ENCODE peak calls at places on chromosomes 6 and 20, in six cellular contexts. R, Q, C, E, J and H are unnamed samples. For H3K4me1, the result is how much of the 10 kb centered on the place peaks cover.

GRCh38 chr20:50189681-50190250 is 864 bp upstream of the CEBPB start:
- DNase-seq in E (peak), R (peak), J (no peak), Q (no peak), C (peak), H (peak)

GRCh38 chr20:13443690-13444089 is 195.0 kb downstream of the TASP1 start:
- DNase-seq in R (no peak), J (no peak), C (no peak), Q (no peak), E (no peak), H (no peak)

GRCh38 chr20:14334306-14334930 is 3.0 kb downstream of the FLRT3 start:
- DNase-seq in C (no peak), R (peak), Q (no peak), E (peak), J (peak), H (no peak)

GRCh38 chr6:84764332-84765049 is at the start of gene TBX18:
- DNase-seq in J (no peak), C (peak), Q (peak), R (peak), E (peak), H (peak)

GRCh38 chr6:134295953-134296553 is 21.9 kb downstream of the SGK1 start:
- DNase-seq in E (peak), J (no peak), R (no peak), C (peak), Q (peak), H (no peak)

GRCh38 chr20:11332376-11332775 is 585.3 kb upstream of the BTBD3 start:
- DNase-seq in J (no peak), E (no peak), C (no peak), R (no peak), Q (no peak), H (no peak)

GRCh38 chr6:101730954-101731353 is 337.4 kb downstream of the GRIK2 start:
- DNase-seq in Q (no peak), C (no peak), J (no peak), R (no peak), E (no peak), H (no peak)

GRCh38 chr6:146912730-146913680 is 291.2 kb upstream of the STXBP5 start:
- DNase-seq in E (no peak), Q (no peak), J (no peak), R (no peak), C (no peak), H (no peak)

GRCh38 chr20:41009960-41010359 is 18.7 kb upstream of the TOP1 start:
- DNase-seq in C (no peak), E (no peak), J (no peak), Q (no peak), R (no peak), H (no peak)

DNA sequence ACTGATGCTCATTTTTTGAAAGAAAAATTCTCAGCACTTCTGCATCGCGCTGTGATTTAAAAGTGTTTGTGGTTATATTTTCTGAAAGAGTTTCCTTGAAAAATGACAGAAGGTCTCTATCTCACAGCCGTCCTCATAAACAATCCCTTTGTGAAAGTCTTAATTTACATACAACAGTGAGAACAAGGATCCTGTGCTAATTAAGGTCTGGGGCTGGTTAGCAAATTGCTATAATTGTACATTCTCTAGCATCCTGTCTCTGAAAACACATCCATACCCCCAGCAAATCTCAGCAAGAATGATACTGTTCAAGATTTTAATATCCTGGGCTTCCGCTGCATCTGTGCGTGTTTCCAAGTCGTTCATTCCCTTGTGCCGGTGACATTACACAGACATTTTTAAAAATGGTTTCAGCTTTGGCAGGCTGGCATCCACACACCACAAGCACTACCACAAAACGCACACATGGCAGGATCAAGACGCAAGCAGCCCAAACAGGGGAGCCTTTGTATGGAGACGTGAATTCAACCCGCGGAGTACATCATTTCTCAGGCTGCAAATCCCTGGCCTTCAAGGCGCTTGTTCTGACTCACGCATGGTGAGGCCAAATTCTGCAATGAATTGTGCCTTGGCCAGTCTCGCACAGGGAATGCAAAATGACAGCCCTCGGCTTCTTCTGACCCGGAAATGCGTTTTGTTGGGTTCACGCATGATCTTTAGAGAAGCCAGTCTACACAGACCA is 20.3 kb downstream of the ZMYND8 start:
- DNase-seq in J (no peak), Q (no peak), C (no peak), R (peak), E (peak), H (no peak)
- H3K4me1 ChIP-seq in J (under half), Q (half or more), C (half or more), R (under half), E (under half), H (half or more)

GRCh38 chr20:22763257-22763906 is 179.0 kb upstream of the FOXA2 start:
- DNase-seq in C (no peak), J (no peak), E (peak), R (peak), Q (peak), H (peak)

GRCh38 chr20:22757424-22758189 is 173.2 kb upstream of the FOXA2 start:
- DNase-seq in E (no peak), J (no peak), C (no peak), Q (no peak), R (no peak), H (no peak)

GRCh38 chr20:22768266-22768665 is 183.9 kb upstream of the FOXA2 start:
- DNase-seq in E (no peak), J (no peak), Q (no peak), R (no peak), C (no peak), H (no peak)

DNA sequence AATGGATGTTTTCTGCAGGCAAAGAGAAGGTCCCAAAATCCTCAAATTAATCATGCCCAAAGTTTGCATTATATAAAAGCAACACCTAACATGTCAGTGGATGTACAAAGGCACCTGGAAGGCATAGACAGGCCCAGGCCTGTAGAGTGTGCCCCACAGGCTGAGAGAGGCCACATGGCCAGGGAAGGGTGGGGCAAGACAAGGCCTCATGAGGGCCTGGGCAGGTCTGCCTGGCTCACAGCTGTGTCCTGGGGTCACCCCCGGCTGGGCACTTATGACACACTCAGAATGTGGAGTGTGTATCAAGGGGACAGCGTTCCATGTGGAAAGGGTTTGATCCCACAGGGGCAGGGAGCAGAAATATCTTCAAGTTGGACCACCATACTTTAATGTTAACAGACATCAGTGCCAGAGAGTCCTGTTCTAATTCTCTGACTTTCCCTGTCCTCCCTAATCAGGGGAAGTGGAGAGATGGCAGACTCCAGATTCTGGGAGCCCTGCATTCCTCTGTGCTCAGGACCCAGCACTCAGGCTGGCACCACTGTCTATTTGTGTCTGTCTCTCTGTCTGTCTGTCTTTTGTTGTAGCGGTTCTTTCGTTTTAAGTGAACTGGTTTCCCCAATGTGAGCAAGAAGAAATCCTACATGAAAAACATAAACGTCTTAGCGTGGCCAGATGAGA is 178.3 kb upstream of the FOXA2 start:
- DNase-seq in C (no peak), J (peak), R (peak), E (no peak), Q (no peak), H (no peak)
- TF ChIP-seq POLR2A in C (no peak), J (no peak), R (no peak), E (no peak), Q (no peak), H (no peak)

DNA sequence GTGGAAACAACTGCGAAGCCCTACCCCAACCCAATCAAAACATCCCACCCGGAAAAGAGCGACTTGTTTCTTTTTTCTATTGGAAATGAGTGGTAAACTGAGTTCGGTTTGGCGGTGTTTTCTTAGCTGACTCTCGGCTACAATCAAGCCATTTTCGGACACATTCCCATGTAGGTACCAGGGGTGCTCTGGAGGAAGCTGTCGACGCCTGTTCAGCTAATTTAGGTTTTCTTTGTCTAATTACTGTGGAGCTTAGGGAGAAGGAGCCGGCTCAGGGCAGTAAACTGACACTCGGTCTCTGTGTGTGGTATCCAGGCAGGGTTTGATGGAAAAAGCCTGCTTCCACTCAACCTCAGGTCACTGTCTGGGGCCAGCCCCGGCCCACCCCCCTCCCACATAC is 1.7 kb upstream of the FOXF2 start:
- DNase-seq in R (no peak), J (no peak), Q (no peak), C (no peak), E (no peak), H (no peak)
- H3K4me3 ChIP-seq in R (no peak), J (no peak), Q (no peak), C (peak), E (no peak), H (no peak)

DNA sequence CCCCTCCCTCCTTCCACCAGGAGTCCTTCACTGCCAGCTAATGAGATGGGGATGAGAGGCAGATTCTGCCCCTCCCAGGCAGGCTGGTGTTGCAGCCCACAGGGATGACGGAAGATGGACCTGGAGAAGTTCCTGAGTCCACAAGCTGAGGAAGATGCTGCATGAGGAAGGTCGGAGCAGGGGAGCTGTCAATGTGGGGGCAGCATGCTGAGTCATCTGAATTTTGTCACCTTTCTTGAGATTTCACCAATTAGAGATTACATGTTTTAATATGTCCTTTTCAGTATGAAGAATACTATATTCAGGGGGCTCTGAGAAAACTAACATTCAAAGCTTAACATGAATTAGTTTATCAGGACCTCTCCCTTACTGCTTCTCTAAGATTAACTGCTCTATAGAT is 112.1 kb downstream of the DTNBP1 start:
- DNase-seq in J (no peak), R (no peak), E (no peak), C (no peak), Q (no peak), H (no peak)
- H3K4me1 ChIP-seq in J (under half), R (under half), E (under half), C (under half), Q (under half), H (half or more)

GRCh38 chr6:89301586-89302194 is 13.4 kb downstream of the GABRR2 start:
- DNase-seq in R (no peak), Q (no peak), J (no peak), C (no peak), E (no peak), H (no peak)

GRCh38 chr6:89295981-89296380 is 19.1 kb downstream of the GABRR2 start:
- DNase-seq in R (no peak), E (no peak), C (no peak), J (no peak), Q (no peak), H (no peak)

GRCh38 chr6:89299451-89299850 is 15.6 kb downstream of the GABRR2 start:
- DNase-seq in C (no peak), E (no peak), J (no peak), Q (peak), R (no peak), H (no peak)

GRCh38 chr6:89297695-89298351 is 17.3 kb downstream of the GABRR2 start:
- DNase-seq in J (peak), C (peak), E (peak), Q (peak), R (peak), H (peak)

GRCh38 chr6:89298680-89299450 is 16.2 kb downstream of the GABRR2 start:
- DNase-seq in E (no peak), J (no peak), Q (peak), C (no peak), R (no peak), H (no peak)
- TF ChIP-seq POLR2A in E (no peak), J (no peak), Q (no peak), C (no peak), R (no peak), H (no peak)

DNA sequence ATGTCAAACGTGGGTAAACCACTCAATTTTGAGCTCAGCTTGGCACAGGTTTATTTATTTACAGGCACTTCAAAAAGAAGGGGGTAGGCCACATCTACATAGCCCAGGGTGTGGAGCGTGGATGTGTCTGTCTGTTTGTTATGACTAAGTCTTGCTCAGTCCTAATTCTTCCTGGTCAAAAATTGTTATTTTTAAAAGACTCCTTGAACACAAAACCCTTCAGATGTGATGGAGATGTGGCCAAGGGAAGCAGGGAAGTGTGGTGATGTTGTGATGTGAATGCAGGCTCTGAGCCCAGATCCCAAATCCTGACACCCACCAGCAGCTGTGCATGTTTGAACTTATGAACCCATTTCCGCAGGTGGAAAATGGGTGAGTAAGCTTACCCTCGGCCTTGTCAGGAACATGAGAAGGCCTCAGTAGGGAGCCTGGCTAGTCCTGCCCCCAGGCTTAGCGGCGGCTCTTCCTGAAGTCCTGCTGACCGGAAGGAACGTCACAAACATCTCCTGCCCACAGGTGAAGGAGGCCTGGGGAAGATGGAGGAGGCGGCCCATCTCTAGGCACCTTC is 119.7 kb downstream of the MYLK4 start:
- DNase-seq in R (no peak), Q (peak), E (no peak), C (no peak), J (no peak), H (no peak)
- H3K4me3 ChIP-seq in R (no peak), Q (peak), E (no peak), C (no peak), J (no peak), H (no peak)

GRCh38 chr6:11221623-11222384 is 10.7 kb downstream of the NEDD9 start:
- DNase-seq in R (no peak), J (no peak), E (no peak), C (no peak), Q (no peak), H (no peak)
- H3K4me1 ChIP-seq in R (under half), J (under half), E (under half), C (half or more), Q (under half), H (under half)

DNA sequence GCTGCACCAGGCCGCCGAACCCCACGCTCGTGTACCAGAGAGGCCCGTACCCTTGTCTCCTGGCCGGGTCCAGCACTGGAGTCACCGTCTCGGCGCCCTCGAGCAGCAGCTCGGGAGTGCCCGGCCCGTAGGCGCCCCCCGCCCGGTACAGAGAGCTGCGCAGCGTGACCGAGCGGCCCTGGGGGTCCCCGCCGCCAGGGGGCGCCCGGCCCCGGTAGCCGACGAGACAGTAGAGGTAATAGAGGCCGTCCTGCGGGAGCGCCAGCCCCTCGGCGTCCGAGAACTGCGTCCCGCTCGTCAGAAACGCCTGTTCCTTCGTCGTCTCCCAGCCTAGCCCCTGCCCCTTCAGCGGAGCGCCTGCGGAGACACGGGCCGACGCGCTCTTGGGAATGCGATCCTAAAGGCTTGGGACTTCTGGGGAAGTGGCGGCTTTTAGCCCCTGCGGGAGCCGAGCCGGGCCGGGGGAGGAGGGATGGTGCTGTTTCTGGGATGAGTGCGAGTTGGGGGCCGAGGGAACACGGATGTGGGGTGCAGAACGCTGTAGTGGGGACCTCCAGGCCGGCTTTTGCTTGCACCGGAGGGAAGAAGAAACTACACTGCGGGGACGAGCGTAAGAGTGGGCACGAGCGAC is 1.3 kb downstream of the LTB start:
- DNase-seq in R (peak), J (peak), C (peak), E (peak), Q (peak), H (peak)
- TF ChIP-seq POLR2A in R (no peak), J (peak), C (no peak), E (peak), Q (no peak), H (no peak)

GRCh38 chr6:46891396-46891795 is 30.3 kb downstream of the ADGRF5 start:
- DNase-seq in R (no peak), E (no peak), Q (no peak), C (no peak), J (no peak), H (no peak)

GRCh38 chr6:46888578-46888977 is 33.2 kb downstream of the ADGRF5 start:
- DNase-seq in R (no peak), E (no peak), C (no peak), Q (no peak), J (no peak), H (no peak)

GRCh38 chr6:46893648-46894047 is 28.1 kb downstream of the ADGRF5 start:
- DNase-seq in J (no peak), R (no peak), Q (no peak), E (no peak), C (no peak), H (no peak)

GRCh38 chr6:46882622-46883021 is 39.1 kb downstream of the ADGRF5 start:
- DNase-seq in C (no peak), Q (no peak), J (no peak), R (no peak), E (no peak), H (no peak)

DNA sequence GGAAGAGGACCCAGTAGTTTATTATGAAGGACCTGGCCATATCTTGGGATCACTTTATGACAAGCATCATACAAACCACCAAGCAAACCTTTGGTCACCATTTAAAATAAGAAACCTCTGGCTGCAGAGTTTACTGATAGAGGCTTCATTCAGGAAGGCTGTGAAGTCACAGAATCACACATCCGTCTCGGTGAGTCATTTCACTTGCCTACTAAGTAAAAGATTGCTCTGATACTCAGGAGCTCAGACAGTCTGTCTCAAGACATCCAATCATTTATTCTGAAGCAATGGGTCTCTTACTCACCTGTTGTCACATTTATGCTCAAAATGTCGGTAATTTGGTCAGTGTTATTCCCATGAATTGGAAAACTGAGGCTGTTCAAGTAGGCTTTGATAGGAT is 33.7 kb downstream of the ADGRF5 start:
- DNase-seq in Q (no peak), C (no peak), R (no peak), J (no peak), E (no peak), H (no peak)
- H3K4me3 ChIP-seq in Q (no peak), C (no peak), R (no peak), J (no peak), E (no peak), H (no peak)

GRCh38 chr6:20802596-20802995 is 268.3 kb downstream of the CDKAL1 start:
- DNase-seq in C (no peak), R (peak), Q (no peak), E (no peak), J (no peak), H (no peak)

GRCh38 chr6:20801595-20801994 is 267.3 kb downstream of the CDKAL1 start:
- DNase-seq in R (no peak), E (no peak), J (no peak), Q (no peak), C (no peak), H (no peak)

GRCh38 chr6:20797597-20797996 is 263.3 kb downstream of the CDKAL1 start:
- DNase-seq in C (no peak), J (no peak), Q (no peak), E (no peak), R (no peak), H (no peak)

GRCh38 chr6:20800229-20800628 is 266.0 kb downstream of the CDKAL1 start:
- DNase-seq in R (no peak), C (no peak), J (no peak), E (no peak), Q (no peak), H (no peak)

DNA sequence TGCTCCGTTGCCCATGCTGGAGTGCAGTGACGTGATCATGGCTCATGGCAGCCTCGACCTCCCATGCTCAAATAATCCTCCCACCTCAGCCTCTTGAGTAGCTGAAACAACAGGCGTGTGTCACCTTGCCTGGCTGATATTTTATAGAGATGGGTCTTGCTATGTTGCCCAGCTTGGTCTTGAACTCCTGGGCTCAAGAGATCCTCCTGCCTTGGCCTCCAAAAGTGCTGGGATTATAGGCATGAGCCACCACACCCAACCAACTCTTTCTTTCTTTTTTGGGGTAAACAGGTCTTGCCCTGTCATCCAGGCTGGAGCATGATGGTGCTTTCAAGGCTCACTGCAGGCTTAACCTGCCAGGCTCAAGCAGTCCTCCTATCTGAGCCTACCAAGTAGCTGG is 266.4 kb downstream of the CDKAL1 start:
- DNase-seq in C (no peak), J (no peak), E (no peak), R (no peak), Q (no peak), H (no peak)
- H3K4me1 ChIP-seq in C (under half), J (under half), E (under half), R (under half), Q (under half), H (under half)